ENCODE peak calls at places on chromosomes 1 and 21, in nine cellular contexts. M, C, B, T, I, R, V, K and D are unnamed samples.

GRCh38 chr1:217482356-217483102 is 148.4 kb downstream of the GPATCH2 start:
- DNase-seq in M (no peak), C (no peak), B (no peak), T (peak; percentile 73), I (peak; percentile 52), R (no peak), V (peak; percentile 72), K (no peak), D (peak; percentile 89)

GRCh38 chr1:35449334-35450008 is 107.7 kb downstream of the KIAA0319L start:
- DNase-seq in M (no peak), C (no peak), B (no peak), T (peak; percentile 64), I (peak; percentile 87), R (no peak), V (peak; percentile 96), K (no peak), D (no peak)

GRCh38 chr1:210269981-210270380 is 37.4 kb downstream of the SERTAD4 start:
- DNase-seq in M (no peak), C (no peak), B (no peak), T (no peak), I (no peak), R (no peak), V (no peak), K (no peak), D (no peak)

GRCh38 chr21:31374430-31374829 is 30.4 kb upstream of the TIAM1 start:
- DNase-seq in M (no peak), C (no peak), B (no peak), T (no peak), I (no peak), R (no peak), V (no peak), K (no peak), D (no peak)

GRCh38 chr1:226698659-226699058 is 40.4 kb downstream of the ITPKB start:
- DNase-seq in M (no peak), C (no peak), B (no peak), T (no peak), I (no peak), R (no peak), V (no peak), K (no peak), D (no peak)

GRCh38 chr1:174040387-174040786 is 18.2 kb upstream of the RC3H1 start:
- DNase-seq in M (no peak), C (no peak), B (no peak), T (no peak), I (peak; percentile 60), R (no peak), V (peak; percentile 85), K (no peak), D (no peak)

GRCh38 chr1:24929091-24929875 is 793 bp downstream of the RUNX3 start:
- DNase-seq in M (peak; percentile 61), C (no peak), B (peak; percentile 69), T (no peak), I (no peak), R (peak; percentile 86), V (no peak), K (no peak), D (peak; percentile 71)

GRCh38 chr1:109659145-109659544 is 3.2 kb downstream of the GSTM4 start:
- DNase-seq in M (no peak), C (no peak), B (no peak), T (no peak), I (no peak), R (no peak), V (no peak), K (no peak), D (no peak)

GRCh38 chr1:17335821-17336718 is 28.1 kb downstream of the PADI4 start:
- DNase-seq in M (peak; percentile 94), C (peak; percentile 72), B (peak; percentile 80), T (peak; percentile 43), I (no peak), R (peak; percentile 92), V (peak; percentile 55), K (no peak), D (peak; percentile 81)

GRCh38 chr1:179021873-179022272 is 3.8 kb upstream of the FAM20B start:
- DNase-seq in M (no peak), C (no peak), B (no peak), T (no peak), I (no peak), R (no peak), V (no peak), K (peak; percentile 36), D (no peak)

GRCh38 chr1:43370564-43370963 is 2.8 kb upstream of the ELOVL1 start:
- DNase-seq in M (no peak), C (no peak), B (no peak), T (no peak), I (no peak), R (no peak), V (no peak), K (no peak), D (no peak)

GRCh38 chr1:3657578-3658230 is 5.4 kb downstream of the TP73 start:
- DNase-seq in M (no peak), C (no peak), B (peak; percentile 65), T (no peak), I (no peak), R (peak; percentile 77), V (no peak), K (no peak), D (no peak)

GRCh38 chr21:37496972-37497371 is 130.4 kb downstream of the DYRK1A start:
- DNase-seq in M (peak; percentile 15), C (no peak), B (no peak), T (no peak), I (no peak), R (no peak), V (no peak), K (no peak), D (peak; percentile 30)
- TF ChIP-seq CTCF in M (peak; percentile 39), C (peak; percentile 31), B (no peak), T (peak; percentile 25), I (peak; percentile 27), R (no peak), V (peak; percentile 64), K (peak; percentile 21), D (peak; percentile 45)

GRCh38 chr1:56524263-56524662 is 55.1 kb downstream of the PLPP3 start:
- DNase-seq in M (no peak), C (no peak), B (no peak), T (no peak), I (no peak), R (no peak), V (no peak), K (no peak), D (no peak)
- TF ChIP-seq CTCF in M (no peak), C (no peak), B (no peak), T (no peak), I (no peak), R (no peak), V (no peak), K (no peak), D (no peak)

GRCh38 chr1:69196071-69196470 is 371.7 kb upstream of the LRRC7 start:
- DNase-seq in M (no peak), C (no peak), B (no peak), T (no peak), I (no peak), R (no peak), V (no peak), K (no peak), D (no peak)

GRCh38 chr1:69185378-69185777 is 382.3 kb upstream of the LRRC7 start:
- DNase-seq in M (no peak), C (no peak), B (no peak), T (no peak), I (no peak), R (no peak), V (no peak), K (no peak), D (no peak)

DNA sequence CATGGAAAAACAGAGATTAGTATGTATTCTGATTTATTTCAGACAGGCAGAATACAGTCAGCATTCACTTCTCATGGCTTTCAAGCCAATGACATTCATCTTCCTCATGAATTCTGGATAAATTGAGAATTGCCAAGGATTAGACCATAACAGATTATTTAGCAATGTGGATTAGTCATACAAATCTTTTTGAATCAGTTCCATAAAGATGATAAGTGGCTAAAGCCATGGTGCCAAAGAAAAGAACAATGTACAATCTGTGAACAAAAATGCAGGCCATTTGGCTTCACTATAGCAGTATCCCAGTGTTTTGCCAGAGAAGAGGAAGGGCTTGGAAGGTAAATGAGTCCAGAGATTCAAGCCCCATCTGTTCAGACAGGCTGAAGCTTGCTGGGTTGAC is 376.4 kb upstream of the LRRC7 start:
- DNase-seq in M (no peak), C (no peak), B (no peak), T (no peak), I (no peak), R (no peak), V (no peak), K (no peak), D (no peak)
- TF ChIP-seq CTCF in M (no peak), C (no peak), B (no peak), T (no peak), I (no peak), R (no peak), V (no peak), K (no peak), D (no peak)

GRCh38 chr1:27576846-27577245 is 27.1 kb downstream of the AHDC1 start:
- DNase-seq in M (no peak), C (no peak), B (peak; percentile 69), T (no peak), I (no peak), R (no peak), V (no peak), K (no peak), D (no peak)
- TF ChIP-seq CTCF in M (no peak), C (no peak), B (no peak), T (no peak), I (no peak), R (no peak), V (no peak), K (no peak), D (no peak)

DNA sequence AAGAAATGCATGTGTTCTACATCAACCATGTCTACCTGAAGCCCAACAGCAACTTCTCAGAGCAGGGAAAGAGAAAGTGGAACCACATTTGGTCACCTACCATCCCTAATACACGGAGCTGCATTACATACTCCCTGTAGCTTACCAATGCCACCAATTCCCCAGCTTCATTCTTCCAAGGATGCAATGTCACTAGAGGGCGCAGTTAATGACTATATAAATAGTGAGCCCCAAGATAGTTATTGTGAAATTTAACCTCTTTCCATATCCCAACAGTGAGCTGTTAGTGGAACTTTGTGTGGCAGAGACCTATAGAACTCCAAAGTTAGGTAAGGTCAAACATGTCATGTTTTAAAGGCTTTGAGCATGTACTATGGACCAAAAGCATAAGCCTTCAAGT is 618.3 kb downstream of the SMYD3 start:
- DNase-seq in M (peak; percentile 86), C (no peak), B (no peak), T (no peak), I (no peak), R (no peak), V (peak; percentile 33), K (no peak), D (peak; percentile 11)
- TF ChIP-seq CTCF in M (peak; percentile 77), C (peak; percentile 40), B (no peak), T (peak; percentile 36), I (peak; percentile 46), R (peak; percentile 28), V (peak; percentile 74), K (no peak), D (peak; percentile 39)

GRCh38 chr1:26719205-26719604 is 23.4 kb downstream of the ARID1A start:
- DNase-seq in M (no peak), C (no peak), B (no peak), T (no peak), I (no peak), R (no peak), V (no peak), K (no peak), D (no peak)
- TF ChIP-seq CTCF in M (peak; percentile 22), C (no peak), B (no peak), T (peak; percentile 26), I (peak; percentile 9), R (no peak), V (no peak), K (no peak), D (no peak)